ENCODE peak calls at places on chromosomes 4 and X, in six cellular contexts. Z is upper lobe of left lung, Y is HCT116, T is stomach, H is breast epithelium, E is sigmoid colon. N is an unnamed sample.

GRCh38 chr4:166146806-166147540 is 273.9 kb downstream of the TLL1 start:
- DNase-seq in Z (no peak), E (no peak), H (no peak), Y (no peak), T (no peak), N (no peak)

GRCh38 chr4:73589261-73589847 is 30.9 kb downstream of the RASSF6 start:
- DNase-seq in Z (no peak), T (no peak), E (no peak), Y (no peak), H (no peak), N (no peak)

GRCh38 chr4:931194-931959 is 739 bp downstream of the GAK start:
- DNase-seq in E (no peak), T (no peak), Z (no peak), Y (no peak), H (no peak), N (no peak)

GRCh38 chr4:51932261-51932660 is 87.9 kb downstream of the LRRC66 start:
- DNase-seq in E (no peak), Y (no peak), T (no peak), H (no peak), Z (no peak), N (no peak)

GRCh38 chr4:173281001-173281400 is 53.2 kb downstream of the HMGB2 start:
- DNase-seq in T (no peak), H (no peak), E (no peak), Y (no peak), Z (no peak), N (no peak)

GRCh38 chr4:11496313-11496956 is 67.7 kb upstream of the HS3ST1 start:
- DNase-seq in E (no peak), Y (no peak), H (no peak), Z (no peak), T (no peak), N (no peak)

GRCh38 chr4:98951710-98952109 is 22.8 kb upstream of the EIF4E start:
- DNase-seq in T (no peak), E (no peak), H (no peak), Y (no peak), Z (no peak), N (no peak)

GRCh38 chr4:15168759-15169158 is 166.5 kb downstream of the CPEB2 start:
- DNase-seq in Z (no peak), T (no peak), E (no peak), Y (no peak), H (no peak), N (no peak)

GRCh38 chrX:14837155-14837554 is 35.7 kb downstream of the FANCB start:
- DNase-seq in H (no peak), E (no peak), T (no peak), Y (no peak), Z (no peak), N (no peak)

GRCh38 chr4:54384563-54384962 is 155.5 kb downstream of the PDGFRA start:
- DNase-seq in Y (peak), T (peak), Z (no peak), E (no peak), H (peak), N (no peak)

GRCh38 chr4:42906906-42907774 is 14.6 kb downstream of the GRXCR1 start:
- DNase-seq in Y (no peak), T (peak), H (peak), E (no peak), Z (no peak), N (no peak)

GRCh38 chr4:113222006-113222405 is 172.6 kb downstream of the ANK2 start:
- DNase-seq in Y (no peak), E (no peak), H (no peak), Z (no peak), T (no peak), N (no peak)

GRCh38 chr4:183903021-183903760 is 1.9 kb upstream of the STOX2 start:
- DNase-seq in H (no peak), E (no peak), Y (no peak), T (no peak), Z (no peak), N (no peak)

GRCh38 chr4:147015531-147015930 is 69.9 kb upstream of the TTC29 start:
- DNase-seq in E (no peak), T (no peak), H (no peak), Y (no peak), Z (no peak), N (no peak)

GRCh38 chrX:66164931-66165330 is 884 bp downstream of the HEPH start:
- DNase-seq in Z (no peak), E (no peak), T (no peak), Y (no peak), H (no peak), N (no peak)

GRCh38 chrX:118508690-118509089 is 13.1 kb downstream of the DOCK11 start:
- DNase-seq in H (no peak), Y (no peak), Z (no peak), T (no peak), E (no peak), N (no peak)
- TF ChIP-seq POLR2AphosphoS5 in H (no peak), Y (no peak), Z (no peak), T (no peak), E (no peak), N (no peak)

GRCh38 chr4:145945431-145946155 is 7.0 kb upstream of the ZNF827 start:
- DNase-seq in T (no peak), Y (no peak), Z (no peak), E (no peak), H (no peak), N (no peak)
- TF ChIP-seq POLR2A in T (no peak), Y (no peak), Z (no peak), E (no peak), H (no peak), N (no peak)

GRCh38 chrX:77617206-77617605 is 168.8 kb downstream of the ATRX start:
- DNase-seq in E (no peak), H (no peak), T (no peak), Y (no peak), Z (no peak), N (no peak)
- TF ChIP-seq POLR2AphosphoS5 in E (no peak), H (no peak), T (no peak), Y (no peak), Z (no peak), N (no peak)

DNA sequence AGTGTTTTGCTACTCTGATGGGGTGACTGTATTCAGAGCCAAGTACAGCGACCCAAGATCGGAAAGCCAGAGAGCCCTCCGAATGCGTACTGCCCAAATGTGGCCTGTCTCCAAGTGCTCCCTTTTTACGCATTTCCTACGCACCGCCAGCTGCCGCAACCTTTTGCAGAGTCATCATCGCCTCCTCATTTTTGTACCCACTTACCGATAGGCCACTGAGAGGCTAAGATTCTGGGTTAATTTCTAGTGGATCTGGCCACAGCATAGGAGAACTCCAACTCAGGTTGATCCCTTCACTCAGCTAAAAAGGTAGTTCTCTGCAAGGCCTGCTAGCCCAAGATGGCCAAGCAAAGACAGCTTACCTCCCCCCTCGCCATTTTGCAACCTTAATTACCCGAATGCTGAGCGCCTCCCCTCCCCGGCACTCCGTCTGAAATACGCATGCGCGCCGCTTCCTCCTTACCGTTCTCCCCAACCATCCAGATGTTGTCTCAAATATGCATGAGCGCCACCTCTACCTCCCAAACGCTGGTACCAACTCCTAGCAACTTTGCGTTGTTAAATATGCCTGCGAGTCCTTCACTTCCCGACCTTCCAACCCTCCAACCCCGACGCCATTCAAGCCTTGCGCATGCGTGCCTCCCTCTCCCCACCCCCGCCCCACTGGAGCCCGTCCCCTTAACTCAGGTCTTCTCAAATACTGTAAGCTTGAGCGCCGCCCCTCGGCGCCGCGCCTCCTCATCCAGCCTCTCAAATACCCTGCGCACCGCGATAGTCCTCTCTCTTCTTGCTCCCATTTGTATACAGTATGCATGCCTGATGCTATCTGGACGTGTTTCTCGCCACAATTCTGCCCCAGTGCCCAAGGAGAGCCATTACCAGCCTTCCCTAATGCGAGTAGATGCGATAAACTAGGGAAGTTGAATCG is 11.8 kb upstream of the ZCCHC13 start:
- DNase-seq in E (peak), H (peak), Y (peak), Z (peak), T (peak), N (peak)
- TF ChIP-seq POLR2A in E (peak), H (no peak), Y (peak), Z (peak), T (no peak), N (peak)

DNA sequence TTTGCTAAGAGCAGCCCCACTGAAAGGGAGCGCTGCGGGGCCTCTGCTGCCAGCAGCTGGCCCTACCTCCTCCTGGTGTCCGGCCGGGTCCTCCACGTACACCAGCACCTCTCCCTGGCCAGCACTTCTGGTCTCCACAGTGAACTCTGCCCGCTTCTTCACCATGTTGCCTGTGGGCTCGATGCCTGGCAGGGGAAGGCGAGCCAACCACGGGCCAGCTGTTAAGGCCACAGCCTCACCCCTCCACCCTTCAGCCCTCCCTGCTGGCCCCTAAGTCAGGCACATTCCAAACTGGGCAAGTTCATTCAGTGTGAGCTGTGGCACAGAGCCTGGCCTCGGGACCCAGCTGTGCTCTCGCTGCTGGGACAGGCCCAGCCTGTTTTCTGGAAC is 7.8 kb downstream of the FLNA start:
- DNase-seq in T (no peak), H (peak), E (no peak), Z (no peak), Y (no peak), N (no peak)
- TF ChIP-seq POLR2AphosphoS5 in T (no peak), H (no peak), E (peak), Z (no peak), Y (no peak), N (no peak)

DNA sequence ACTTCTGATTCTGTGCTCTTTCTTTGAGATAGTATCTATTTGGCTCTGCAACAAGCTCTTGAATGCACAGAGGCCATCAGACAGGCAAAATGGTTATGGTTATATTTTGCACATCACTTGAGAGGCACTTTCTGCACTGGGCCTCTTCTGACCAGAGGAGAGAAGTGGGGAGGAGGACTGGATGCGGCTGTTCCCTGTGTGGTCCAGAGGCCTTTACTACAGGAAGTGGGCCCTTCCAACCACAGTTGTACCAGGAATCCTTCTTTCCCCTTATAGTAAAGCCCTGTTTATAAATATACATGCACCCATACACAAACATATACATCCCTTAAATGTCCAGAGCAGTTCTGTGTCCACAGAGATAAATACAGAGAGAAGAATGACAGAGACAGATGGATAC is 182.7 kb upstream of the HHIP start:
- DNase-seq in H (no peak), Y (no peak), Z (no peak), E (no peak), T (no peak), N (no peak)
- TF ChIP-seq POLR2A in H (no peak), Y (no peak), Z (no peak), E (no peak), T (no peak), N (no peak)

GRCh38 chrX:123481908-123482873 is 250.7 kb downstream of the THOC2 start:
- DNase-seq in Y (no peak), T (no peak), Z (no peak), H (no peak), E (no peak), N (no peak)
- TF ChIP-seq POLR2AphosphoS5 in Y (no peak), T (no peak), Z (no peak), H (no peak), E (peak), N (no peak)

GRCh38 chrX:150547511-150548115 is 20.8 kb upstream of the MTM1 start:
- DNase-seq in E (peak), Z (peak), Y (no peak), T (peak), H (peak), N (no peak)
- TF ChIP-seq POLR2A in E (no peak), Z (peak), Y (no peak), T (no peak), H (no peak), N (no peak)

GRCh38 chrX:70262952-70263567 is 3.1 kb upstream of the P2RY4 start:
- DNase-seq in T (no peak), H (peak), Y (no peak), E (no peak), Z (peak), N (no peak)
- TF ChIP-seq POLR2AphosphoS5 in T (no peak), H (no peak), Y (no peak), E (no peak), Z (no peak), N (no peak)

GRCh38 chr4:145130788-145131398 is 32.8 kb downstream of the ABCE1 start:
- DNase-seq in Y (no peak), Z (peak), H (no peak), E (no peak), T (no peak), N (no peak)

GRCh38 chr4:145130130-145130529 is 32.0 kb downstream of the ABCE1 start:
- DNase-seq in T (no peak), Y (no peak), Z (no peak), H (no peak), E (no peak), N (no peak)

GRCh38 chr4:145131848-145132247 is 33.7 kb downstream of the ABCE1 start:
- DNase-seq in T (no peak), Z (no peak), H (no peak), Y (no peak), E (no peak), N (no peak)

DNA sequence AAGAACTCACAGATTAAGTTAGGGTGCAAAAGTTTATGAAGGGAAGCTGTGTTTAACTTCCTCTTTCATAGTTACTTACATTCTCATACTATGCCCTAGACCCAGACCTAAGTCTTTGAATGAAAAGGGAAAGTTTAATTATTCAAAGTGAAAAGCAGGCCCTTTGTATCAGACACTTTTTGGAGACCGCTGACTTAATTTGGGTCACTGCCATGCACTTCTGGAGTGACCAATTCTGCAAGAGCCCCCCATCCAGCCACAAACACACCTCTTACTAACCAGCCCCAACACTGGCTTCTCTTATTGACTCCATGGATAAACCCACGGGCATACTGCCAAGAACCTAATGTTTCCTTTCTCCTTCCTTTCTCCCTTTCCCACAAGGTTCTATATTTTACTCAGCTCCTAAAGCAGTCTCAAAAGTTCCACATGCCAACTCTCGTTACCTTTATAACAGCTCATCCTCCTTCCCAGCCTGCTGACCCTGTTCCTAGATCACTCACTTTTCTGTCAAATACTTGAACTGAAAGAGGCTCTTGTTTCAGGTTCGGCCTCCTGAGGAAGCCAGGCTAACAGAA is 34.5 kb downstream of the ABCE1 start:
- DNase-seq in E (no peak), Y (no peak), Z (no peak), H (no peak), T (no peak), N (no peak)
- TF ChIP-seq POLR2A in E (no peak), Y (no peak), Z (no peak), H (no peak), T (no peak), N (peak)

N was measured in GM12891.